ENCODE peak calls at places on chromosomes 7 and 10, in four cellular contexts. B is SHP77; A is stimulated activated CD4-positive, alpha-beta T cell treated with anti-CD3 and anti-CD28 coated beads, Interleukin-2, amount 100 ng/mL, for 24 hours; Q is HuH-7.5. Y is an unnamed sample.

GRCh38 chr10:96502561-96503267 is 11.0 kb downstream of the TLL2 start:
- DNase-seq in A (no peak), B (no peak), Q (no peak), Y (no peak)

GRCh38 chr10:43323245-43323644 is 48.2 kb upstream of the FXYD4 start:
- DNase-seq in Q (no peak), B (no peak), A (no peak), Y (no peak)

GRCh38 chr10:13505040-13505680 is 23.7 kb downstream of the BEND7 start:
- DNase-seq in Q (no peak), A (no peak), B (no peak), Y (no peak)

GRCh38 chr7:98241674-98242241 is 10.3 kb downstream of the TECPR1 start:
- DNase-seq in Q (no peak), A (no peak), B (no peak), Y (no peak)

GRCh38 chr7:26191974-26192479 is 8.5 kb downstream of the HNRNPA2B1 start:
- DNase-seq in Q (no peak), A (no peak), B (no peak), Y (no peak)

GRCh38 chr10:129055966-129056365 is 411.1 kb upstream of the MGMT start:
- DNase-seq in Q (no peak), A (no peak), B (no peak), Y (no peak)

GRCh38 chr10:117360016-117360415 is 15.2 kb downstream of the PDZD8 start:
- DNase-seq in A (no peak), Q (no peak), B (no peak), Y (no peak)

GRCh38 chr7:14602851-14603250 is 299.7 kb downstream of the DGKB start:
- DNase-seq in Q (no peak), B (no peak), A (no peak), Y (no peak)

GRCh38 chr10:31939797-31940708 is 11.4 kb upstream of the ARHGAP12 start:
- DNase-seq in B (no peak), Q (no peak), A (no peak), Y (no peak)

GRCh38 chr10:32056136-32057040 is at the start of gene KIF5B:
- DNase-seq in A (peak), Q (peak), B (peak), Y (peak)

GRCh38 chr10:4532976-4533375 is 293.0 kb upstream of the AKR1E2 start:
- DNase-seq in B (no peak), Q (no peak), A (no peak), Y (no peak)

GRCh38 chr7:12158334-12159060 is 52.6 kb upstream of the TMEM106B start:
- DNase-seq in Q (peak), B (no peak), A (no peak), Y (peak)

GRCh38 chr10:83522881-83523386 is 616.4 kb upstream of the GHITM start:
- DNase-seq in B (no peak), Q (no peak), A (no peak), Y (no peak)

GRCh38 chr10:69801094-69801433 is 642 bp upstream of the COL13A1 start:
- DNase-seq in Q (peak), B (no peak), A (peak), Y (peak)

GRCh38 chr7:127230192-127230925 is 22.4 kb downstream of the GRM8 start:
- DNase-seq in B (no peak), Q (no peak), A (no peak), Y (no peak)

GRCh38 chr10:112360308-112361270 is 13.3 kb upstream of the ACSL5 start:
- DNase-seq in A (no peak), B (no peak), Q (no peak), Y (peak)

GRCh38 chr7:2820508-2820934 is 23.6 kb downstream of the GNA12 start:
- DNase-seq in Q (no peak), A (no peak), B (no peak), Y (no peak)

GRCh38 chr10:85612833-85613232 is 753.8 kb downstream of the GRID1 start:
- DNase-seq in A (no peak), Q (no peak), B (no peak), Y (no peak)

GRCh38 chr10:73875139-73875475 is 752 bp upstream of the CAMK2G start:
- DNase-seq in Q (no peak), B (no peak), A (peak), Y (no peak)